ENCODE peak calls at places on chromosomes 11 and 22, in six cellular contexts. One of them, this sample, is unnamed.

GRCh38 chr11:57144531-57145320 is 37.0 kb upstream of the LRRC55 start:
- DNase-seq in HFF-Myc: no peak
- DNase-seq in RWPE1: no peak
- DNase-seq in CD8-positive, alpha-beta T cell: no peak
- DNase-seq in PC-9: no peak
- DNase-seq in left lung: no peak
- DNase-seq in this sample: no peak

GRCh38 chr11:43937434-43938411 is 4.7 kb upstream of the C11orf96 start:
- DNase-seq in HFF-Myc: no peak
- DNase-seq in RWPE1: peak
- DNase-seq in CD8-positive, alpha-beta T cell: no peak
- DNase-seq in PC-9: peak
- DNase-seq in left lung: no peak
- DNase-seq in this sample: no peak

GRCh38 chr22:44133901-44134511 is 46.7 kb upstream of the PARVG start:
- DNase-seq in HFF-Myc: no peak
- DNase-seq in RWPE1: no peak
- DNase-seq in CD8-positive, alpha-beta T cell: no peak
- DNase-seq in PC-9: no peak
- DNase-seq in left lung: no peak
- DNase-seq in this sample: no peak

GRCh38 chr11:64056861-64057260 is 21.1 kb downstream of the FLRT1 start:
- DNase-seq in HFF-Myc: no peak
- DNase-seq in RWPE1: no peak
- DNase-seq in CD8-positive, alpha-beta T cell: no peak
- DNase-seq in PC-9: no peak
- DNase-seq in left lung: no peak
- DNase-seq in this sample: no peak

GRCh38 chr11:84854498-84854880 is 772.7 kb downstream of the DLG2 start:
- DNase-seq in HFF-Myc: no peak
- DNase-seq in RWPE1: no peak
- DNase-seq in CD8-positive, alpha-beta T cell: no peak
- DNase-seq in PC-9: no peak
- DNase-seq in left lung: no peak
- DNase-seq in this sample: no peak

GRCh38 chr11:33055361-33055760 is 16.0 kb downstream of the TCP11L1 start:
- DNase-seq in HFF-Myc: no peak
- DNase-seq in RWPE1: no peak
- DNase-seq in CD8-positive, alpha-beta T cell: no peak
- DNase-seq in PC-9: no peak
- DNase-seq in left lung: no peak
- DNase-seq in this sample: no peak

GRCh38 chr22:30777589-30777988 is 82.9 kb downstream of the OSBP2 start:
- DNase-seq in HFF-Myc: no peak
- DNase-seq in RWPE1: no peak
- DNase-seq in CD8-positive, alpha-beta T cell: no peak
- DNase-seq in PC-9: no peak
- DNase-seq in left lung: no peak
- DNase-seq in this sample: no peak

GRCh38 chr11:73950869-73951710 is at the start of gene DNAJB13:
- DNase-seq in HFF-Myc: no peak
- DNase-seq in RWPE1: peak
- DNase-seq in CD8-positive, alpha-beta T cell: no peak
- DNase-seq in PC-9: peak
- DNase-seq in left lung: peak
- DNase-seq in this sample: peak

GRCh38 chr11:107859459-107860239 is 1.1 kb upstream of the SLC35F2 start:
- DNase-seq in HFF-Myc: no peak
- DNase-seq in RWPE1: peak
- DNase-seq in CD8-positive, alpha-beta T cell: no peak
- DNase-seq in PC-9: peak
- DNase-seq in left lung: peak
- DNase-seq in this sample: peak

GRCh38 chr22:21624120-21624879 is 5.5 kb downstream of the YDJC start:
- DNase-seq in HFF-Myc: no peak
- DNase-seq in RWPE1: no peak
- DNase-seq in CD8-positive, alpha-beta T cell: peak
- DNase-seq in PC-9: no peak
- DNase-seq in left lung: no peak
- DNase-seq in this sample: peak

GRCh38 chr11:78451371-78452150 is 33.9 kb upstream of the GAB2 start:
- DNase-seq in HFF-Myc: no peak
- DNase-seq in RWPE1: no peak
- DNase-seq in CD8-positive, alpha-beta T cell: no peak
- DNase-seq in PC-9: no peak
- DNase-seq in left lung: no peak
- DNase-seq in this sample: no peak

GRCh38 chr11:62064221-62064620 is 59.6 kb upstream of the INCENP start:
- DNase-seq in HFF-Myc: no peak
- DNase-seq in RWPE1: no peak
- DNase-seq in CD8-positive, alpha-beta T cell: no peak
- DNase-seq in PC-9: no peak
- DNase-seq in left lung: no peak
- DNase-seq in this sample: no peak

GRCh38 chr22:23237841-23238240 is 57.5 kb downstream of the BCR start:
- DNase-seq in HFF-Myc: no peak
- DNase-seq in RWPE1: no peak
- DNase-seq in CD8-positive, alpha-beta T cell: no peak
- DNase-seq in PC-9: no peak
- DNase-seq in left lung: no peak
- DNase-seq in this sample: no peak

GRCh38 chr11:5922749-5923426 is 19.2 kb upstream of the OR56A3 start:
- DNase-seq in HFF-Myc: no peak
- DNase-seq in RWPE1: peak
- DNase-seq in CD8-positive, alpha-beta T cell: no peak
- DNase-seq in PC-9: no peak
- DNase-seq in left lung: no peak
- DNase-seq in this sample: no peak

GRCh38 chr11:33687733-33688479 is 12.7 kb downstream of the C11orf91 start:
- DNase-seq in HFF-Myc: peak
- DNase-seq in RWPE1: no peak
- DNase-seq in CD8-positive, alpha-beta T cell: no peak
- DNase-seq in PC-9: peak
- DNase-seq in left lung: no peak
- DNase-seq in this sample: peak

GRCh38 chr11:128269466-128269865 is 317.9 kb downstream of the ETS1 start:
- DNase-seq in HFF-Myc: no peak
- DNase-seq in RWPE1: no peak
- DNase-seq in CD8-positive, alpha-beta T cell: no peak
- DNase-seq in PC-9: no peak
- DNase-seq in left lung: no peak
- DNase-seq in this sample: no peak

GRCh38 chr11:46348986-46349401 is 1.7 kb downstream of the DGKZ start:
- DNase-seq in HFF-Myc: no peak
- DNase-seq in RWPE1: no peak
- DNase-seq in CD8-positive, alpha-beta T cell: peak
- DNase-seq in PC-9: no peak
- DNase-seq in left lung: no peak
- DNase-seq in this sample: no peak

GRCh38 chr11:84906995-84907394 is 720.1 kb downstream of the DLG2 start:
- DNase-seq in HFF-Myc: no peak
- DNase-seq in RWPE1: no peak
- DNase-seq in CD8-positive, alpha-beta T cell: no peak
- DNase-seq in PC-9: no peak
- DNase-seq in left lung: no peak
- DNase-seq in this sample: no peak

GRCh38 chr22:23527971-23528740 is 51.9 kb downstream of the IGLL1 start:
- DNase-seq in HFF-Myc: no peak
- DNase-seq in RWPE1: no peak
- DNase-seq in CD8-positive, alpha-beta T cell: no peak
- DNase-seq in PC-9: no peak
- DNase-seq in left lung: peak
- DNase-seq in this sample: no peak

GRCh38 chr22:24954114-24954463 is 1.6 kb downstream of the KIAA1671 start:
- DNase-seq in HFF-Myc: no peak
- DNase-seq in RWPE1: no peak
- DNase-seq in CD8-positive, alpha-beta T cell: no peak
- DNase-seq in PC-9: no peak
- DNase-seq in left lung: no peak
- DNase-seq in this sample: no peak

GRCh38 chr11:1034001-1034400 is 2.5 kb downstream of the MUC6 start:
- DNase-seq in HFF-Myc: no peak
- DNase-seq in RWPE1: no peak
- DNase-seq in CD8-positive, alpha-beta T cell: no peak
- DNase-seq in PC-9: peak
- DNase-seq in left lung: no peak
- DNase-seq in this sample: no peak

GRCh38 chr11:131579932-131580387 is 209.5 kb downstream of the NTM start:
- DNase-seq in HFF-Myc: no peak
- DNase-seq in RWPE1: peak
- DNase-seq in CD8-positive, alpha-beta T cell: no peak
- DNase-seq in PC-9: peak
- DNase-seq in left lung: no peak
- DNase-seq in this sample: peak
- TF ChIP-seq CTCF in HFF-Myc: peak
- TF ChIP-seq CTCF in RWPE1: no peak
- TF ChIP-seq CTCF in CD8-positive, alpha-beta T cell: no peak
- TF ChIP-seq CTCF in PC-9: peak
- TF ChIP-seq CTCF in left lung: peak
- TF ChIP-seq CTCF in this sample: peak

GRCh38 chr11:122711831-122712378 is 56.4 kb downstream of the UBASH3B start:
- DNase-seq in HFF-Myc: no peak
- DNase-seq in RWPE1: no peak
- DNase-seq in CD8-positive, alpha-beta T cell: no peak
- DNase-seq in PC-9: peak
- DNase-seq in left lung: no peak
- DNase-seq in this sample: no peak
- TF ChIP-seq CTCF in HFF-Myc: no peak
- TF ChIP-seq CTCF in RWPE1: no peak
- TF ChIP-seq CTCF in CD8-positive, alpha-beta T cell: no peak
- TF ChIP-seq CTCF in PC-9: no peak
- TF ChIP-seq CTCF in left lung: no peak
- TF ChIP-seq CTCF in this sample: no peak

GRCh38 chr11:92505689-92506088 is 281.1 kb downstream of the FAT3 start:
- DNase-seq in HFF-Myc: no peak
- DNase-seq in RWPE1: no peak
- DNase-seq in CD8-positive, alpha-beta T cell: no peak
- DNase-seq in PC-9: no peak
- DNase-seq in left lung: no peak
- DNase-seq in this sample: no peak

GRCh38 chr11:92504004-92504403 is 279.4 kb downstream of the FAT3 start:
- DNase-seq in HFF-Myc: no peak
- DNase-seq in RWPE1: no peak
- DNase-seq in CD8-positive, alpha-beta T cell: no peak
- DNase-seq in PC-9: no peak
- DNase-seq in left lung: no peak
- DNase-seq in this sample: no peak

GRCh38 chr11:92501346-92501745 is 276.7 kb downstream of the FAT3 start:
- DNase-seq in HFF-Myc: no peak
- DNase-seq in RWPE1: no peak
- DNase-seq in CD8-positive, alpha-beta T cell: no peak
- DNase-seq in PC-9: no peak
- DNase-seq in left lung: no peak
- DNase-seq in this sample: no peak

GRCh38 chr11:92500463-92500862 is 275.8 kb downstream of the FAT3 start:
- DNase-seq in HFF-Myc: no peak
- DNase-seq in RWPE1: peak
- DNase-seq in CD8-positive, alpha-beta T cell: no peak
- DNase-seq in PC-9: no peak
- DNase-seq in left lung: no peak
- DNase-seq in this sample: no peak

DNA sequence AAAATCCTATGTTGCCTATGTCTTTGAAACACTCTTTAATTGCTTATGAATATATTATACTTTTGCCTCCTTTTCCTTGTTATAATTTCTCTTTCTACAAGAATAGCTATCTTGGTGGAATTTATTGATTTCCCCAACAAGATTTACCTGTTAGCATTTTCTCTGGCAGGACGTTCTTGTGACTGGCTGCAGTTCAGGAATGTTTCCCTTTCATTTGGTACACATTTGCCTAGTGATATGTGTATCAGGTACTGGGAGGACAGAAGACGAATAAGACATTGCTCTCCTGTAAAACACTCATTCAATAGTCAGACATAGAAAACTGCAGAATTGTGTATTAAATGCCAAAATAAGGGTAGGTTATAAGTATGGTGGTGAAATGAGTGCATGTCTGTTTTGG is 279.9 kb downstream of the FAT3 start:
- DNase-seq in HFF-Myc: no peak
- DNase-seq in RWPE1: no peak
- DNase-seq in CD8-positive, alpha-beta T cell: no peak
- DNase-seq in PC-9: no peak
- DNase-seq in left lung: no peak
- DNase-seq in this sample: no peak
- TF ChIP-seq CTCF in HFF-Myc: no peak
- TF ChIP-seq CTCF in RWPE1: no peak
- TF ChIP-seq CTCF in CD8-positive, alpha-beta T cell: no peak
- TF ChIP-seq CTCF in PC-9: no peak
- TF ChIP-seq CTCF in left lung: no peak
- TF ChIP-seq CTCF in this sample: no peak

DNA sequence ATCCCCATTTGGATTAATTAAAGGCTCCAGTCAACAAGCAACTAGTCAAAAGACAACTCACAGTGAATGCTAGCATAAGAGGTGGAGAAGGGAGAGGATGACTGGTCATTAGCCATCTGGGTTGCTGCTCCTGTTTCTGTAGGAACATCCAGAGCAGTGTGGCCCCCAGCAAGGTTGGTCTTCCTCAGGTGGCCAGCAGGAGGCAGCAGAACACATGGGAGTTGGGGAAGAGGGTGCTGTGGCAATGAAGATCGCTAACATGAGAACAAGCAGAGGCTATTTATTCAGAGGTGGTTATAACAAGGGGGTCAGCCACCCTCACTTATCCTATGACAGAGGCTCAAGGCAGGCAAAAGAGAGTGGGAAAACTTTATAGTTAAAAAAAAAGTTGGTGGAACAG is 21.3 kb downstream of the IZUMO1R start:
- DNase-seq in HFF-Myc: no peak
- DNase-seq in RWPE1: no peak
- DNase-seq in CD8-positive, alpha-beta T cell: peak
- DNase-seq in PC-9: no peak
- DNase-seq in left lung: no peak
- DNase-seq in this sample: peak
- TF ChIP-seq CTCF in HFF-Myc: peak
- TF ChIP-seq CTCF in RWPE1: no peak
- TF ChIP-seq CTCF in CD8-positive, alpha-beta T cell: no peak
- TF ChIP-seq CTCF in PC-9: peak
- TF ChIP-seq CTCF in left lung: peak
- TF ChIP-seq CTCF in this sample: peak

DNA sequence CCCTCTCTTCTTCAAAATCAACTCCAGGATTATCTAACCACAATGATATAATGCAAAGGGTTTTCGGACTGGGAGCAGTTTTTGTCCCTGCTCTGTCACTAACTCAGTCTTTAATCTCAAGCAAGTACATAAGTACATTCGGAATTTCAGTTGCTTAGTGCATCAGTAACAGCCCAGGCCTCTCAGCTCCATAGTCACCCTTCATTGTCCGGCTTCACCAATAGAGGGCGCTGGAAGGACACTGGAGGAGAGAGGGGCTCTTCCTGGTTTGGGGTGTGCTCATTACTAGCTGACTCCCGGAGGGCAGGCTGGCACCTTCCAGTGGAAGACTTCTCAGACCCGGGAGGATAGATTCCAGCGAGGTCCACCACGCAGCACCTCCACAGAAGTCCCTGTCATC is 90.4 kb upstream of the PDGFD start:
- DNase-seq in HFF-Myc: peak
- DNase-seq in RWPE1: peak
- DNase-seq in CD8-positive, alpha-beta T cell: no peak
- DNase-seq in PC-9: peak
- DNase-seq in left lung: no peak
- DNase-seq in this sample: peak
- TF ChIP-seq CTCF in HFF-Myc: peak
- TF ChIP-seq CTCF in RWPE1: peak
- TF ChIP-seq CTCF in CD8-positive, alpha-beta T cell: no peak
- TF ChIP-seq CTCF in PC-9: peak
- TF ChIP-seq CTCF in left lung: no peak
- TF ChIP-seq CTCF in this sample: peak

This sample was measured in glutamatergic neuron.